ENCODE peak calls at places on chromosome 15, in seven cellular contexts. J, V, S, U, K, Z and D are unnamed samples.

GRCh38 chr15:67707520-67708283 is 117.6 kb upstream of the SKOR1 start:
- DNase-seq in J (no peak), V (no peak), S (no peak), U (peak), K (no peak), Z (no peak), D (no peak)

GRCh38 chr15:60917469-60918130 is 311.5 kb downstream of the RORA start:
- DNase-seq in J (no peak), V (no peak), S (peak), U (peak), K (no peak), Z (no peak), D (no peak)

GRCh38 chr15:69854521-69855171 is 243.1 kb downstream of the TLE3 start:
- DNase-seq in J (no peak), V (no peak), S (no peak), U (peak), K (no peak), Z (no peak), D (no peak)

GRCh38 chr15:74867562-74868458 is 5.4 kb downstream of the SCAMP2 start:
- DNase-seq in J (no peak), V (peak), S (no peak), U (no peak), K (no peak), Z (no peak), D (no peak)

GRCh38 chr15:58771621-58772235 is 626 bp downstream of the MINDY2 start:
- DNase-seq in J (peak), V (peak), S (peak), U (no peak), K (no peak), Z (peak), D (no peak)

GRCh38 chr15:39269352-39269751 is 311.5 kb upstream of the THBS1 start:
- DNase-seq in J (no peak), V (no peak), S (peak), U (no peak), K (no peak), Z (no peak), D (no peak)

GRCh38 chr15:32131803-32132202 is 101.5 kb downstream of the CHRNA7 start:
- DNase-seq in J (no peak), V (no peak), S (peak), U (no peak), K (no peak), Z (no peak), D (no peak)

GRCh38 chr15:20351448-20351961 is 190.1 kb downstream of the GOLGA6L6 start:
- DNase-seq in J (no peak), V (no peak), S (peak), U (no peak), K (no peak), Z (no peak), D (no peak)

GRCh38 chr15:55703873-55704285 is 39.1 kb downstream of the PRTG start:
- DNase-seq in J (no peak), V (no peak), S (no peak), U (peak), K (no peak), Z (no peak), D (no peak)